ENCODE peak calls at places on chromosomes 5 and 9, in four cellular contexts. H, B, A and R are unnamed samples. For H3K4me1, the result is how much of the 10 kb centered on the place peaks cover.

GRCh38 chr5:179549973-179550510 is 312 bp upstream of the RUFY1 start:
- ATAC-seq in A (peak), H (peak), B (peak), R (peak)

GRCh38 chr5:109191153-109191558 is 218.6 kb downstream of the PJA2 start:
- ATAC-seq in H (peak), B (no peak), A (peak), R (no peak)

GRCh38 chr9:100098241-100098886 is 436 bp downstream of the ERP44 start:
- ATAC-seq in H (peak), B (peak), A (peak), R (peak)

GRCh38 chr5:113176734-113177133 is 200.1 kb downstream of the DCP2 start:
- ATAC-seq in A (no peak), B (no peak), H (no peak), R (no peak)

GRCh38 chr5:32933692-32934091 is 222.6 kb downstream of the NPR3 start:
- ATAC-seq in H (no peak), B (no peak), A (no peak), R (no peak)

GRCh38 chr5:158553946-158554336 is 545.8 kb downstream of the EBF1 start:
- ATAC-seq in H (peak), B (no peak), A (no peak), R (peak)

GRCh38 chr5:171749365-171749764 is 36.3 kb upstream of the SMIM23 start:
- ATAC-seq in H (no peak), B (no peak), A (no peak), R (no peak)

GRCh38 chr5:130034872-130035271 is 130.6 kb downstream of the CHSY3 start:
- ATAC-seq in A (no peak), H (peak), B (no peak), R (no peak)

GRCh38 chr5:150510460-150511263 is 2.7 kb downstream of the NDST1 start:
- ATAC-seq in H (no peak), B (peak), A (no peak), R (no peak)
- TF ChIP-seq POLR2A in H (no peak), B (no peak), A (no peak), R (no peak)

GRCh38 chr5:42631241-42631640 is 125.4 kb upstream of the CCDC152 start:
- ATAC-seq in B (no peak), A (no peak), H (no peak), R (no peak)
- TF ChIP-seq EP300 in B (no peak), A (no peak), H (no peak), R (no peak)

DNA sequence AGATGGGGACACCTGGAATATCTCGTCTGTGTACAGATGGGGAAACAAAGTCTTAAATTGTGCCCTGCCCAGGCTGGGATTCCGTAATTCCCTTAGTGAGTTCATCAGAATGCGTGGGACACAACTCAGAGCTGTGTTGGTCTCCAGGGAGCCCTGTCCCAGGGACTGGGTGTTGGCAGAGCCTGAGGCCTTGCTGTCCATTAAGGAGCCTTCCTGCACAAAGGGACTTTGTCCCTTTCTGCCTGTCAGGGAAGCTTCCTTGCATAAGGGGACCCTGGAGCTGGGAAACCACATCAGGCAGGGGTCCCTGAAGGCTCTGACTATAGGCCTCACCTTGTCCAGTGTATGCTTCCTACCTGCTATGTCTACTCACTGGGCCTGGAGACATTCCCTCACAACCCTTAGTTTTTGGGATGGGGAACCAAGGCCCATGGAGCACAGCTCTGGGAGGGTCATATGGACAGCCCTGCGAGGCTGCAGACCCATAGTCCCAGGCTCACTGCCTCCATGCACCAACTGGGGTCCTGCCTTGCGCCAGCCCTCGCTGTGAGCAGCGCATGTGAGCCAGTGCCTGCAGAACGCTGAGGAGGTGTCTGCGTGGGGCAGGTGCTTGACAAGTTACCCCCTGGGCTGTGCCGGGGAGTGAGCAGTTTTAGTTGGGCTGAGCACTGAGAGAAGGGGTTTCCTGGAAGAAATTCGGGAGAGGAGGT is 1.6 kb downstream of the CARD19 start:
- ATAC-seq in H (no peak), B (no peak), A (no peak), R (no peak)
- H3K4me1 ChIP-seq in H (half or more), B (half or more), A (under half), R (under half)

GRCh38 chr9:36471359-36471758 is 71.3 kb upstream of the RNF38 start:
- ATAC-seq in A (no peak), H (no peak), B (no peak), R (no peak)
- TF ChIP-seq POLR2A in A (no peak), H (no peak), B (no peak), R (no peak)

GRCh38 chr9:98248737-98249474 is 6.5 kb downstream of the TBC1D2 start:
- ATAC-seq in B (no peak), A (no peak), H (peak), R (peak)
- TF ChIP-seq EP300 in B (no peak), A (no peak), H (peak), R (no peak)

DNA sequence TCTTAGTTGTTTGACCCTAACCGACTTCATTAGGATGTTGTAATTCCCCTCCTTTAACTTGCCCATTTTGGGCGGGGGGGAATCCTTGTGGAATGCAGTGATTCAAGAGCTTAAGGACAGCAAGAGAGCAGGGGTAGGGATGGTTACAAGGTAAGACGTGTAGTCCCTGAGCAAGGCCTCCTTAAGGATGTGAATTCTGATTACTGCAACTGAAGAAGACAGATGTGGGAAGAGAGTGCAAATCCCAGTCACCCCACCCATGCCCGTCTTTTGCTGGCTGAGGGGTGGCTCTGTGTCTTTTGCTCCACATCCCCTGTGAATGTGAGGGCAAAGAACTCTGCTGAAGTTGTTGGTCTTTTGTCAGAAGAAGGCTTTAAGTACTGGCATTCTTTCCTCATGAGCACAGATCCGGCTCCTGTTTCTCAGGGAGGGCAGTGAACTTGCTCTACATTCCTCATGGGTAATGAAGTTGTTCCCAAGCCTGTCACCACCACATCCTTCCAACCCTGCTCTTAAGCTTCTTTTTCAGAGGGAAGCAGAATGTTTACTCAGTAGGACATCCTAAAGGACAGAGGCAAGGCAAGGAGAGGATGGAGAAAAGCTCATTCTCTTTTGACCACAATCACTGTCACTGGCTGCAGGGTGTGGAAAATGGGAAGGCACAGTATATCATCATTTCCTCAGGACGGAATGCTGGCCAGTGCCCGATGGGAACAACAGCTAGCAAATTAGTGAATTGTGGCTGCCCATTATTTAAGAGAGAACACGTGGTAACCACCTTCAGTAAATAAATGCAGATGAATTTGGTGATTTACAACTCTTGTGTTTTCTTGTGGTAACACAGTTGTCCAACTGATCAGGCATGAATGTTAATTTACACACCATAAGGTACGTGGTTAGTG is 61.5 kb downstream of the RAI14 start:
- ATAC-seq in A (no peak), H (peak), B (no peak), R (peak)
- H3K4me1 ChIP-seq in A (under half), H (under half), B (under half), R (under half)

GRCh38 chr9:70477907-70478480 is 63.5 kb upstream of the KLF9 start:
- ATAC-seq in H (no peak), A (no peak), B (no peak), R (no peak)

GRCh38 chr9:70479880-70480291 is 65.4 kb upstream of the KLF9 start:
- ATAC-seq in H (peak), A (no peak), B (peak), R (no peak)

GRCh38 chr9:70481471-70481870 is 67.0 kb upstream of the KLF9 start:
- ATAC-seq in H (no peak), A (no peak), B (no peak), R (no peak)

GRCh38 chr9:70478963-70479641 is 64.6 kb upstream of the KLF9 start:
- ATAC-seq in B (peak), A (no peak), H (peak), R (peak)

DNA sequence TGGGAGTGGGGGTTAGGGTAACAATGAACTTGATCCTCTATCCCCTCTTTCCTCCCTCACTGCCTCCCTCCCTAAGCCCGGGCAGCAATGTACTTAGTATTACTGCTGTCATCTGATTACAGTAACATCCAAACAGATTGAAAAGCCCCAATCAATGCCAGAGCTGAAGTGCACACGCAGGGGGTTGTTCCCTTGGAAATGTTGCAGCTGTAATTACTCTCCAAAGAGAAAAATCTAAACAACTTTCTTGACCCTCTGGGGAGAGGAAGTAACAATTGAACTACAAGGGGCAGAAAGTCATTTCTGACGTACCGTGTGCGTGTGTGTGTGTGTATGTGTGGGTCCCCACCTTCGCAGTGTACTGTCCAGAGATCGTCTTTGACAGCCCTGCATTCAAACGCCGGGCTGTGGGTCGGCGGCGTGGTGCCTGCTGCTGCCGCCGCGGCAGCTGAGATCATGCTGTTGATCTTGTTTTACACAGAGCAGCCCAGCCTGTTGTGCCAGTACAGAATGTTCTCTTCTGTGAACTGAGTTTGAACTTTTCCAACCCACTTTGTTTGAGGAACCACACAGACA is 66.0 kb upstream of the KLF9 start:
- ATAC-seq in B (peak), H (peak), A (no peak), R (peak)
- TF ChIP-seq POLR2A in B (no peak), H (peak), A (no peak), R (peak)

DNA sequence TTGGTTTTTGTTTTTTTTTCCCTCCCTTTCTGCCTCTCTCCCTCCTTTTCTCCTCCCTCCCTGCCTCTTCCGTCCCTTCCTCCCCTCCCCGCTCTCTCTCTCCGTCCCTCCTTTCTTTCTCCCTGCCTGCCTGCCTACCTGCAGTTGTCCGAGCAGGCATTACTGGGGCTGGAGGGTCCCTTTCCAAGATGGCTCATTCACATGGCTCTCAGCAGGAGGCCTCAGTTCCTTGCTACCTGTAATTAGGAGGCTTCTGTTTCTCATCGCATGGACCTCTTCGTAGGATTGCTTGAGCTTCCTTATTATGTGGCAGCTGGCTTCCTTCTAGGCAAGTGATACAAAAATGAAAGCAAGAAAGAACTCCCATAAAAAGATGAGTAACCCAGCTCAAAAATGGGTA is 8.0 kb downstream of the RGS3 start:
- ATAC-seq in H (no peak), A (no peak), B (no peak), R (no peak)
- TF ChIP-seq EP300 in H (no peak), A (no peak), B (no peak), R (no peak)

DNA sequence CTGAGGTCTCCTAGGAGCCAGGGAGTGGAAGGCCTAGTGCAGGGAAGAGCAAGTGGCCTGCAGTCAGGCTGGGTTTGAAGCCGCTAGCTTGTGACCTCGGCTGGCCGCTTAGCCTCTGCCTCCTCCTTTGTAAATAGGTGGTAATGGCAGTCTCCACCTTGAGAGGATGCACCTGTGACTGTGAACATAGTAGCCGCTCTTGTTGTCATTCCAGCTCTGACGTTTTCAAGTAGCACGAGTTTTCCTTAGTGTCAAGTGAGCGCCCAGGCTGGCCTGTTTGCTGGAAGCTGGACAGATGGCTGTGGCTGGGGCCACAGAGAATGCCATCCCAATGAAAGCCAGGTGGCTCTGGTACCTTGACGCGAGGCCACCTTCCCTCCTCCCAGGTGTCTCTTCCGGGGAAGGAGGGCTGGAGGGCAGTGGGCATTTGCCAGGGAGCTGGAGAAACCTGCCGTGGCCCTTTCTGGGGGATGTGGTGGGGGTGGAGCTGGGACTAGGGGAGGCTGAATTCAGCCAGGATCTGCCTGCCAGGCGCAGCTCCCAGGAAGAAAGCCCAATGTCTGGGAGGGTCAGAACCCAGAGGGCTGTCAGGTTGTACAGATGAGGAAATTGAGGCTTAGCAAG is 2.5 kb downstream of the ASS1 start:
- ATAC-seq in A (no peak), B (no peak), H (no peak), R (no peak)
- H3K4me1 ChIP-seq in A (under half), B (half or more), H (half or more), R (half or more)